ENCODE peak calls at places on chromosome 11, in ten cellular contexts. A is H9, Q is B cell, T is mucosa of descending colon, Z is progenitor cell of endocrine pancreas, D is BE2C, B is nephron progenitor cell, L is bronchial epithelial cell, K is GM12865, P is Caco-2. R is an unnamed sample.

GRCh38 chr11:87290304-87290922 is 252.7 kb downstream of the TMEM135 start:
- DNase-seq in P (no peak), Q (peak; percentile 57), B (peak; percentile 11), L (peak; percentile 58), D (no peak), Z (no peak), T (no peak), K (peak; percentile 56), A (no peak), R (no peak)

GRCh38 chr11:127274328-127274676 is 273.7 kb upstream of the KIRREL3 start:
- DNase-seq in A (no peak), Z (no peak), D (no peak), L (peak; percentile 82), P (no peak), Q (no peak), T (no peak), K (no peak), B (no peak), R (no peak)

GRCh38 chr11:2094354-2095197 is 44.6 kb downstream of the IGF2 start:
- DNase-seq in P (no peak), A (no peak), L (no peak), Z (no peak), T (no peak), Q (no peak), B (no peak), K (no peak), D (no peak), R (no peak)

GRCh38 chr11:5591613-5592012 is 4.8 kb upstream of the TRIM6 start:
- DNase-seq in K (no peak), T (no peak), D (no peak), A (no peak), Q (no peak), Z (no peak), B (no peak), L (no peak), P (no peak), R (no peak)

GRCh38 chr11:75283391-75283931 is 42.9 kb downstream of the TPBGL start:
- DNase-seq in L (no peak), K (no peak), B (no peak), A (no peak), Q (no peak), Z (no peak), D (peak; percentile 84), T (no peak), P (no peak), R (no peak)

GRCh38 chr11:43071338-43071737 is 240.5 kb upstream of the API5 start:
- DNase-seq in P (peak; percentile 73), D (no peak), Q (no peak), A (no peak), L (no peak), K (no peak), B (no peak), T (no peak), Z (no peak), R (no peak)

GRCh38 chr11:16917941-16918340 is 96.3 kb downstream of the PLEKHA7 start:
- DNase-seq in A (no peak), D (no peak), T (no peak), Z (no peak), L (peak; percentile 95), B (no peak), P (no peak), Q (no peak), K (no peak), R (peak; percentile 26)

GRCh38 chr11:45927332-45927683 is 4.9 kb downstream of the LARGE2 start:
- DNase-seq in L (no peak), P (no peak), Z (no peak), Q (peak; percentile 12), K (no peak), T (peak; percentile 50), A (peak; percentile 24), D (no peak), B (no peak), R (no peak)

GRCh38 chr11:61264371-61264770 is 23.4 kb downstream of the PGA5 start:
- DNase-seq in K (no peak), Z (no peak), D (no peak), L (no peak), Q (no peak), P (no peak), B (no peak), A (no peak), T (no peak), R (no peak)

GRCh38 chr11:95877288-95877687 is 46.6 kb downstream of the MTMR2 start:
- DNase-seq in K (no peak), P (no peak), T (no peak), Z (no peak), D (no peak), Q (no peak), L (peak; percentile 90), B (no peak), A (no peak), R (no peak)

GRCh38 chr11:46361283-46362145 is 14.3 kb downstream of the DGKZ start:
- DNase-seq in D (peak; percentile 63), T (no peak), A (no peak), L (no peak), B (peak; percentile 42), K (peak; percentile 88), Q (peak; percentile 63), P (no peak), Z (no peak), R (no peak)

GRCh38 chr11:2612884-2613571 is 86.8 kb downstream of the KCNQ1OT1 start:
- DNase-seq in T (no peak), K (no peak), Q (no peak), P (peak; percentile 35), A (no peak), L (no peak), B (no peak), D (no peak), Z (no peak), R (no peak)

GRCh38 chr11:17694711-17695110 is 24.7 kb upstream of the MYOD1 start:
- DNase-seq in A (no peak), Q (no peak), D (no peak), B (no peak), T (no peak), P (no peak), L (no peak), Z (no peak), K (no peak), R (no peak)

GRCh38 chr11:57430946-57431345 is 4.0 kb upstream of the SLC43A3 start:
- DNase-seq in Q (no peak), L (no peak), A (peak; percentile 40), D (no peak), K (no peak), Z (no peak), B (no peak), P (no peak), T (no peak), R (no peak)
- TF ChIP-seq CTCF in Q (no peak), L (no peak), A (peak; percentile 26), D (no peak), K (no peak), Z (no peak), B (no peak), P (no peak), T (no peak), R (no peak)

DNA sequence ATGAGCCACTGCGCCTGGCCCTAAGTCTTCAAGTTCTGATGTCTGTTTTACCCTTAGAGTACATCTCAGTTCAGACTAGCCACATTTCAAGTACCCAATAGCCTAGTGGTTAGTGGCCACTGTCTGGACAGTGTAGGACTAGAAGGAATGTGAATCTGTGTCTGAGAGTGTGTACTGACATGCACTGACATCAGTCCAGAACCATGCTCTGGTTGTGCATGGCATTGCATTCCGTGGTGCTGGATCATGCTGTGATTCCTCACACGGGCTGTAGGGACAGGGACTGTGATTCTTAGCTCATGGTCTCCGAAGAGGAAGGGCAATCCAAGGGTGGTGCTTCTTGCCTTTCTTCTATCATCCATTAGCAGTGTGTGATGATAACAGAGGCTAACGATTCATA is 41.1 kb downstream of the AMOTL1 start:
- DNase-seq in A (no peak), L (no peak), K (no peak), D (no peak), P (no peak), T (no peak), Z (no peak), B (no peak), Q (no peak), R (no peak)
- TF ChIP-seq CTCF in A (no peak), L (no peak), K (no peak), D (no peak), P (no peak), T (no peak), Z (no peak), B (no peak), Q (no peak), R (no peak)

GRCh38 chr11:66365711-66366619 is 5.6 kb downstream of the SLC29A2 start:
- DNase-seq in Z (no peak), Q (no peak), P (peak; percentile 44), K (no peak), T (no peak), A (no peak), L (no peak), D (no peak), B (no peak), R (no peak)

GRCh38 chr11:66365166-66365565 is 6.4 kb downstream of the SLC29A2 start:
- DNase-seq in D (no peak), Z (no peak), P (peak; percentile 33), B (no peak), Q (no peak), K (no peak), L (no peak), T (no peak), A (no peak), R (no peak)

GRCh38 chr11:66368484-66368883 is 3.1 kb downstream of the SLC29A2 start:
- DNase-seq in T (no peak), Z (no peak), B (no peak), K (no peak), L (no peak), A (no peak), P (no peak), Q (no peak), D (no peak), R (no peak)

GRCh38 chr11:66367561-66368312 is 3.8 kb downstream of the SLC29A2 start:
- DNase-seq in Q (no peak), K (no peak), A (no peak), B (no peak), D (no peak), L (no peak), P (peak; percentile 43), T (no peak), Z (no peak), R (no peak)

DNA sequence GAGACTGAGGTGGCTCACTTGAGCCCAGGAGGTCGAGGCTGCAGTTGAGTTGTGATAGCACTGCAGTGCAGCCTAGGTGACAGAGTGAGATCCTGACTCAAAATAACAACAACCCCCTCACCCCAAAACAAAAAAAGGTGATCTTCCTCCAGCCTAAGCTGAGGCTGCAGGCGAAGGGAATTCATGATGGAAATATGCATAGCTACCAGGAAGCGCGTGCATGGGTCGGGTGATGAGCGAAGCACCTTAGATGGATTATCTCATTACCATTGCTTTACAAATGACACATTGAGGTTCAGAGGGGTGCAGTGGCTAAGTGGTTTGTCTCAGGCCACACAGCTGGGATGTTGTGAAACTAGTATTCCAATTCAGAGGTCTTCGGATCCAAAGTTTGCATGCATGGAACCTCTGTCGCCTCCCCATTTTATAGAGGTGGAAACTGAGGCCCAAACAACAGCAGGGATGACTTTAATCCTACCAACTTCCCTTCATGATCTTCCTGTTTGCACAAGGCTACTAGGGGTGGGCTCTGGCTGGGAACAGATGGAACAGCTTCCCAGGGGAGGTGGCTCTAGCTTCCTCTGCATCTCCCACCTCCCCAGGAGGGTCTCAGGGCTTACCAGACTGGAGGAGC is 4.6 kb downstream of the SLC29A2 start:
- DNase-seq in A (no peak), D (no peak), Q (no peak), T (no peak), L (no peak), B (no peak), K (no peak), P (peak; percentile 30), Z (no peak), R (no peak)
- TF ChIP-seq CTCF in A (no peak), D (no peak), Q (no peak), T (no peak), L (no peak), B (no peak), K (no peak), P (no peak), Z (no peak), R (no peak)

GRCh38 chr11:121661796-121662508 is 209.2 kb upstream of the SORL1-AS1 start:
- DNase-seq in T (no peak), L (peak; percentile 34), D (no peak), A (no peak), B (no peak), P (no peak), Z (no peak), K (no peak), Q (no peak), R (no peak)
- TF ChIP-seq CTCF in T (no peak), L (no peak), D (no peak), A (no peak), B (no peak), P (no peak), Z (no peak), K (no peak), Q (no peak), R (no peak)

R was measured in Calu3.